ENCODE peak calls at places on chromosomes 13 and 19, in six cellular contexts. M is EL, T is NCI-H2081, V is iris pigment epithelial cell, B is HCEC 1CT, C is HEK293T. K is an unnamed sample.

GRCh38 chr19:42178791-42179500 is 38.5 kb downstream of the DEDD2 start:
- DNase-seq in V (no peak), B (no peak), C (peak), T (no peak), M (no peak), K (no peak)

GRCh38 chr13:97245011-97245410 is 22.9 kb downstream of the MBNL2 start:
- DNase-seq in V (no peak), T (no peak), M (no peak), C (no peak), B (no peak), K (no peak)

GRCh38 chr13:110993788-110994187 is 78.9 kb upstream of the ANKRD10 start:
- DNase-seq in B (no peak), C (no peak), M (no peak), V (no peak), T (no peak), K (no peak)

GRCh38 chr19:18659281-18660050 is 22.6 kb downstream of the KLHL26 start:
- DNase-seq in V (no peak), T (no peak), M (no peak), B (no peak), C (no peak), K (no peak)

GRCh38 chr19:33291623-33292534 is 10.5 kb downstream of the CEBPA start:
- DNase-seq in B (no peak), C (no peak), M (no peak), T (no peak), V (no peak), K (no peak)

GRCh38 chr19:33217881-33218280 is 7.8 kb downstream of the SLC7A10 start:
- DNase-seq in T (no peak), C (no peak), B (no peak), M (no peak), V (no peak), K (no peak)

GRCh38 chr13:66994097-66994496 is 236.0 kb downstream of the PCDH9 start:
- DNase-seq in T (peak), B (peak), M (peak), V (peak), C (peak), K (no peak)

GRCh38 chr19:47768604-47769003 is 9.9 kb upstream of the SELENOW start:
- DNase-seq in T (no peak), V (no peak), M (no peak), C (no peak), B (no peak), K (no peak)

GRCh38 chr13:62320129-62320724 is 904.6 kb upstream of the PCDH20 start:
- DNase-seq in B (no peak), C (peak), M (peak), T (peak), V (peak), K (peak)

GRCh38 chr19:41339936-41340335 is 13.8 kb downstream of the TGFB1 start:
- DNase-seq in M (peak), C (no peak), V (no peak), T (no peak), B (peak), K (no peak)

GRCh38 chr13:110676057-110676510 is 29.8 kb downstream of the CARS2 start:
- DNase-seq in C (no peak), B (no peak), M (no peak), T (no peak), V (no peak), K (no peak)

GRCh38 chr13:49538404-49538803 is 42.7 kb downstream of the PHF11 start:
- DNase-seq in T (no peak), V (no peak), C (no peak), M (no peak), B (no peak), K (no peak)

GRCh38 chr19:2428027-2428690 is 773 bp upstream of the TIMM13 start:
- DNase-seq in B (no peak), V (peak), M (no peak), C (no peak), T (peak), K (no peak)

K was measured in NCI-H1930.